ENCODE peak calls at places on chromosomes 7 and 10, in six cellular contexts. B is ureter, D is AML-193, O is neural crest cell, E is Caki2, N is NCI-H2081. Z is an unnamed sample.

GRCh38 chr7:127932496-127932895 is 98.7 kb downstream of the LRRC4 start:
- DNase-seq in B (no peak), D (no peak), O (no peak), E (no peak), N (no peak), Z (no peak)

GRCh38 chr10:7340179-7340874 is 70.5 kb downstream of the SFMBT2 start:
- DNase-seq in B (no peak), D (no peak), O (no peak), E (no peak), N (no peak), Z (no peak)

GRCh38 chr10:119454231-119454804 is 88.2 kb downstream of the RGS10 start:
- DNase-seq in B (no peak), D (no peak), O (no peak), E (no peak), N (no peak), Z (no peak)

GRCh38 chr7:32163141-32163806 is 93.1 kb upstream of the PDE1C start:
- DNase-seq in B (peak; percentile 50), D (no peak), O (no peak), E (peak; percentile 79), N (no peak), Z (peak; percentile 48)

GRCh38 chr7:12481722-12482121 is 78.1 kb upstream of the VWDE start:
- DNase-seq in B (no peak), D (no peak), O (no peak), E (no peak), N (no peak), Z (no peak)

GRCh38 chr7:150715293-150715692 is 1.1 kb upstream of the GIMAP1 start:
- DNase-seq in B (no peak), D (no peak), O (no peak), E (no peak), N (no peak), Z (no peak)

GRCh38 chr10:43342279-43343125 is 28.9 kb upstream of the FXYD4 start:
- DNase-seq in B (no peak), D (no peak), O (no peak), E (no peak), N (no peak), Z (no peak)

GRCh38 chr7:112449353-112449752 is 907 bp upstream of the IFRD1 start:
- DNase-seq in B (no peak), D (no peak), O (no peak), E (peak; percentile 54), N (peak; percentile 25), Z (no peak)

GRCh38 chr7:101239951-101240220 is 2.3 kb upstream of the CLDN15 start:
- DNase-seq in B (no peak), D (no peak), O (no peak), E (no peak), N (no peak), Z (no peak)

GRCh38 chr7:148987751-148988512 is 40.4 kb downstream of the PDIA4 start:
- DNase-seq in B (no peak), D (no peak), O (no peak), E (no peak), N (peak; percentile 39), Z (no peak)

GRCh38 chr7:19290936-19291335 is 145.7 kb upstream of the FERD3L start:
- DNase-seq in B (no peak), D (no peak), O (no peak), E (no peak), N (no peak), Z (no peak)

GRCh38 chr10:59055046-59055445 is 121.4 kb upstream of the PHYHIPL start:
- DNase-seq in B (no peak), D (no peak), O (no peak), E (no peak), N (no peak), Z (no peak)

GRCh38 chr10:98088186-98088971 is 46.1 kb upstream of the R3HCC1L start:
- DNase-seq in B (no peak), D (no peak), O (no peak), E (no peak), N (no peak), Z (no peak)

GRCh38 chr10:124478517-124478916 is 16.9 kb downstream of the LHPP start:
- DNase-seq in B (no peak), D (no peak), O (no peak), E (no peak), N (no peak), Z (no peak)

Z was measured in AG09319.